ENCODE peak calls at places on chromosome 6, in five cellular contexts. S is brain pericyte; I is stimulated activated CD4-positive, alpha-beta T cell treated with anti-CD3 and anti-CD28 coated beads, Interleukin-1b, Interleukin-23, amount 100 ng/mL, for 4 hours; R is activated naive CD4-positive, alpha-beta T cell treated with anti-CD3 and anti-CD28 coated beads, Interleukin-2, amount 50 U/mL, for 16 hours; G is NCI-H1092. E is an unnamed sample.

GRCh38 chr6:142542704-142543233 is 241.0 kb downstream of the ADGRG6 start:
- DNase-seq in R (no peak), S (no peak), G (no peak), I (no peak), E (no peak)

GRCh38 chr6:7975764-7976146 is 65.2 kb upstream of the TXNDC5 start:
- DNase-seq in S (no peak), I (no peak), G (no peak), R (no peak), E (peak; percentile 5)

GRCh38 chr6:90940812-90941481 is 354.1 kb upstream of the MAP3K7 start:
- DNase-seq in S (peak; percentile 43), I (no peak), G (peak; percentile 55), R (no peak), E (no peak)

GRCh38 chr6:112325449-112325848 is 21.7 kb upstream of the RFPL4B start:
- DNase-seq in G (no peak), R (no peak), S (no peak), I (no peak), E (no peak)

GRCh38 chr6:1596088-1596852 is 13.4 kb upstream of the FOXC1 start:
- DNase-seq in G (no peak), R (peak; percentile 61), I (peak; percentile 62), S (no peak), E (peak; percentile 67)

GRCh38 chr6:74068945-74069570 is 373.1 kb downstream of the CD109 start:
- DNase-seq in R (no peak), G (no peak), S (no peak), I (no peak), E (no peak)

GRCh38 chr6:115456848-115457247 is 603.8 kb downstream of the FRK start:
- DNase-seq in I (no peak), G (no peak), S (no peak), R (no peak), E (no peak)

GRCh38 chr6:159929819-159930218 is 39.0 kb downstream of the MAS1 start:
- DNase-seq in I (peak; percentile 33), R (peak; percentile 15), S (no peak), G (peak; percentile 57), E (peak; percentile 37)

GRCh38 chr6:26031595-26032386 is 55.4 kb upstream of the HFE start:
- DNase-seq in G (peak; percentile 93), S (peak; percentile 73), I (peak; percentile 76), R (peak; percentile 80), E (peak; percentile 95)

GRCh38 chr6:168179702-168180382 is 100.8 kb upstream of the FRMD1 start:
- DNase-seq in G (no peak), R (no peak), I (no peak), S (no peak), E (no peak)

GRCh38 chr6:20092071-20092566 is 120.2 kb downstream of the MBOAT1 start:
- DNase-seq in R (no peak), I (no peak), S (no peak), G (peak; percentile 14), E (no peak)

GRCh38 chr6:42502990-42503389 is 51.3 kb upstream of the TRERF1 start:
- DNase-seq in S (no peak), I (no peak), R (no peak), G (no peak), E (no peak)

GRCh38 chr6:139109558-139109957 is 25.3 kb upstream of the HECA start:
- DNase-seq in G (no peak), R (peak; percentile 54), I (no peak), S (no peak), E (peak; percentile 71)

E was measured in activated CD8-positive, alpha-beta T cell treated with anti-CD3 and anti-CD28 coated beads for 36 hours.